ENCODE peak calls at places on chromosome 10, in four cellular contexts. J is HepG2, T is A549, F is GM12878. L is an unnamed sample.
A peak's percentile ranks its signal among the peaks of the same experiment; 100 is the strongest.

GRCh38 chr10:26242752-26243151 is 26.2 kb downstream of the GAD2 start:
- DNase-seq in F (no peak), T (no peak), J (no peak), L (no peak)

GRCh38 chr10:115665549-115665948 is 572.4 kb downstream of the ATRNL1 start:
- DNase-seq in F (no peak), J (no peak), T (no peak), L (no peak)

GRCh38 chr10:74084955-74085354 is 65.7 kb downstream of the AP3M1 start:
- DNase-seq in T (no peak), J (no peak), F (peak; percentile 60), L (no peak)

GRCh38 chr10:113241966-113242365 is 291.9 kb downstream of the TCF7L2 start:
- DNase-seq in J (no peak), T (no peak), F (no peak), L (no peak)

GRCh38 chr10:114295393-114295792 is 56.3 kb downstream of the VWA2 start:
- DNase-seq in J (no peak), F (no peak), T (peak; percentile 19), L (no peak)

GRCh38 chr10:125779403-125780327 is 4.0 kb upstream of the MMP21 start:
- DNase-seq in F (no peak), J (no peak), T (no peak), L (no peak)

GRCh38 chr10:50464004-50464409 is 159.7 kb downstream of the SGMS1 start:
- DNase-seq in T (no peak), J (no peak), F (no peak), L (no peak)

GRCh38 chr10:124668517-124669051 is 75.6 kb downstream of the FAM53B start:
- DNase-seq in F (no peak), J (no peak), T (no peak), L (no peak)

GRCh38 chr10:113532724-113533123 is 20.1 kb upstream of the HABP2 start:
- DNase-seq in F (no peak), T (no peak), J (no peak), L (no peak)

GRCh38 chr10:12321641-12322040 is 27.7 kb upstream of the CAMK1D start:
- DNase-seq in T (no peak), J (no peak), F (no peak), L (no peak)

GRCh38 chr10:60944159-60944909 is at the start of gene RHOBTB1:
- DNase-seq in J (peak; percentile 34), F (no peak), T (peak; percentile 81), L (peak; percentile 93)

GRCh38 chr10:102502337-102503151 is at the start of gene ACTR1A:
- DNase-seq in T (peak; percentile 100), F (peak; percentile 97), J (peak; percentile 100), L (peak; percentile 80)

GRCh38 chr10:77533887-77534278 is 103.7 kb downstream of the KCNMA1 start:
- DNase-seq in T (no peak), J (no peak), F (no peak), L (peak; percentile 70)

GRCh38 chr10:82628373-82628772 is 753.4 kb downstream of the NRG3 start:
- DNase-seq in J (no peak), T (peak; percentile 32), F (no peak), L (no peak)

GRCh38 chr10:35341521-35341920 is 5.2 kb downstream of the CCNY start:
- DNase-seq in F (peak; percentile 80), T (no peak), J (no peak), L (no peak)

GRCh38 chr10:74912182-74912581 is 85.8 kb downstream of the KAT6B start:
- DNase-seq in F (no peak), T (no peak), J (no peak), L (no peak)

GRCh38 chr10:72084094-72084459 is 4.3 kb downstream of the SPOCK2 start:
- DNase-seq in F (no peak), T (no peak), J (no peak), L (no peak)

GRCh38 chr10:24456319-24456718 is 247.4 kb downstream of the KIAA1217 start:
- DNase-seq in J (no peak), F (no peak), T (peak; percentile 21), L (no peak)
- TF ChIP-seq PBX3 in J (no peak), F (no peak), T (no peak), L (no peak)

GRCh38 chr10:68735119-68735518 is 14.1 kb downstream of the CCAR1 start:
- DNase-seq in J (no peak), F (no peak), T (no peak), L (no peak)

GRCh38 chr10:68732651-68733050 is 11.6 kb downstream of the CCAR1 start:
- DNase-seq in T (no peak), J (no peak), F (no peak), L (no peak)

DNA sequence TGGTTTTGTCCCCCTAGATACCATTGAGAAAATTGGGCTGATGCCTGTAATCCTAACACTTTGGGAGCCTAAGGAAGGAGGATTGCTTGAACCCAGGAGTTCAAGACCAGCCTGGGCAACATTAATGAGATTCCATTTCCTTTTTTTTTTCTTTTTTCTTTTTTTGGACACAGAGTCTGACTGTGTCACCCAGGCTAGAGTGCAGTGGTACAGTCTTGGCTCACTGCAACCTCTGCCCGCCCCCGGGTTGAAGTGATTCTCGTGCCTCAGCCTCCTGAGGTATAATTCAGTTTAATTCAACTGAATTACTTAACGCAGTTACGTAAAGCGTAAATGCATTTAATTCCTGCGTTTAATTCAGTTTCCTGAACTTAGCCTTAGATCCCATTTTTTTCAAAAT is 13.3 kb downstream of the CCAR1 start:
- DNase-seq in T (no peak), J (no peak), F (no peak), L (no peak)
- TF ChIP-seq PBX3 in T (no peak), J (no peak), F (no peak), L (no peak)

DNA sequence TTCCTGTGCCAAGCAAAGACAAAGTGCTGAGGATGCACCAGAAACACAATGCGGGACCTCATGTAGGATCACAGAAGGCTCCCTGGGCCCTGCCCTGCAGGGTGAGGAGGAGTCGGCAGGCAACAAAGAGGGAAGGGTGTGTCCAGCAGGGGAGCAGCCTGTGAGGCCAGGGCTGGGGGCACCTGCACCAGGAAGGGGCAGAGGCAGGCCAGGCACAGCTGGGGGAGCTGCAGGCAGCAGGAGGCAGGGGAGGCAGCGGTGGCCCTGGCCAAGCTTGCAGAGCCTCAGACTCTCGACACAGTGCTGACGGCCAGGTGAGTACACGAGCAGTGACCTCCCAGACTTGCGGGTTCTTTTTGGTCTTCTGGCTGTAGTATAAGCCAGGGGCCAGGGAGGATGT is 123.3 kb downstream of the SLIT1 start:
- DNase-seq in J (no peak), F (no peak), T (no peak), L (no peak)
- TF ChIP-seq PBX3 in J (no peak), F (no peak), T (no peak), L (no peak)

DNA sequence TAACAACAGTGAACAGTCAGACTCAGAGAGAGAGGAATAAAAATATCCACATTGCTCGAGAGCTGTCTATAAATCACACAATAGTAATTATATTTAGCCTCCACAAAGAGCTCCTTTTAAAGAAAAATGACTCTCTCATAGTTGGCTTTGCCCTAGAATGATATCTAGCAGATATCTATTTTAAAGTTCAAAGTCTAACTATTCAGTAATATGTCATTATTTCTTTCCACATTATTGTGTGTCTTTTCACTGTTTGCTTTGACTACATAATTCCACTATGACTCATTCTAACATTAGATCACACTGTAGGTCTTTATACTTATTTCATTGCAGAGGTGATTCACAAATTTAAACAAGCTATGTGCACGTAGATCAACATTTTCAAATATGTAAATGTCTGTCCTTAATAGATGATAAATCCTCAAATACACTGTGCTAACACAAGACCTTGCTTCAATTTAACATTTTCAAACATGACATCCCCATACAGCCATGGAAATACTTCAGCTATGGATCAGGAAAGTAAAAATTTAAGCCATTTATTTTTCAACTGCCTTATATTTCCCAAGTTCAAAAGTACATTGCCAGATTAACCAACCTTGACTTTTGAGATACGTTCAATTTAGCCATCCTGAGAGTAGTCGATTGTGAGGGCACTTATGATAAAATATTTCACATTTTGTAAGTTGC is 99.9 kb upstream of the AKR1E2 start:
- DNase-seq in J (peak; percentile 85), F (no peak), T (peak; percentile 90), L (no peak)
- TF ChIP-seq PBX3 in J (no peak), F (no peak), T (peak; percentile 80), L (peak; percentile 83)